ENCODE peak calls at places on chromosomes 5 and 9, in seven cellular contexts. Z, C, W, B, V, I and Y are unnamed samples.

GRCh38 chr5:178304016-178304415 is 71.4 kb upstream of the PHYKPL start:
- DNase-seq in W (no peak), Z (no peak), I (no peak), V (no peak), C (no peak), B (no peak), Y (no peak)

GRCh38 chr9:126380447-126380846 is 53.8 kb downstream of the MVB12B start:
- DNase-seq in Z (no peak), I (no peak), C (no peak), V (no peak), B (no peak), W (no peak), Y (no peak)

GRCh38 chr9:117929873-117930272 is 225.7 kb downstream of the TLR4 start:
- DNase-seq in I (no peak), Z (no peak), B (no peak), C (no peak), V (no peak), W (no peak), Y (no peak)

GRCh38 chr5:139960723-139961383 is 82.2 kb downstream of the NRG2 start:
- DNase-seq in Z (no peak), W (no peak), C (no peak), I (peak), V (no peak), B (no peak), Y (no peak)

GRCh38 chr5:160978944-160979343 is 126.9 kb upstream of the ATP10B start:
- DNase-seq in Z (no peak), W (no peak), B (no peak), C (no peak), I (no peak), V (no peak), Y (no peak)

GRCh38 chr9:69411246-69411645 is 86.2 kb downstream of the ENTREP1 start:
- DNase-seq in V (no peak), I (no peak), B (no peak), C (no peak), W (no peak), Z (no peak), Y (no peak)

GRCh38 chr9:122227576-122227903 is 1.2 kb downstream of the LHX6 start:
- DNase-seq in Z (no peak), W (no peak), B (no peak), V (no peak), C (no peak), I (no peak), Y (no peak)

GRCh38 chr9:124749811-124750210 is 21.3 kb downstream of the NR6A1 start:
- DNase-seq in B (no peak), Z (no peak), W (no peak), C (no peak), I (no peak), V (no peak), Y (no peak)

GRCh38 chr9:136881691-136882108 is 4.6 kb upstream of the TRAF2 start:
- DNase-seq in Z (no peak), B (peak), V (no peak), I (peak), W (no peak), C (peak), Y (peak)

GRCh38 chr5:111747336-111747735 is 9.7 kb downstream of the NREP start:
- DNase-seq in W (no peak), Z (no peak), B (no peak), C (no peak), I (no peak), V (no peak), Y (no peak)

GRCh38 chr9:125525846-125526619 is 181.0 kb downstream of the MAPKAP1 start:
- DNase-seq in V (no peak), B (no peak), W (no peak), C (no peak), Z (no peak), I (no peak), Y (no peak)

GRCh38 chr9:4092793-4093709 is 206.8 kb downstream of the GLIS3 start:
- DNase-seq in V (no peak), W (no peak), C (no peak), Z (no peak), I (no peak), B (no peak), Y (no peak)

GRCh38 chr5:92560698-92561361 is 1020.2 kb downstream of the NR2F1-AS1 start:
- DNase-seq in I (no peak), W (peak), B (no peak), V (peak), C (no peak), Z (no peak), Y (no peak)

GRCh38 chr9:17938256-17938655 is 359.4 kb downstream of the SH3GL2 start:
- DNase-seq in B (no peak), C (no peak), W (no peak), V (no peak), Z (no peak), I (no peak), Y (no peak)

GRCh38 chr5:62606878-62607277 is 28.3 kb downstream of the LRRC70 start:
- DNase-seq in B (no peak), V (no peak), Z (no peak), C (no peak), W (no peak), I (no peak), Y (no peak)

GRCh38 chr9:113906411-113907110 is 30.5 kb downstream of the ZNF618 start:
- DNase-seq in B (no peak), Z (no peak), I (no peak), W (no peak), C (no peak), V (no peak), Y (no peak)

GRCh38 chr9:137028281-137029057 is 432 bp upstream of the ABCA2 start:
- DNase-seq in C (peak), B (no peak), I (no peak), W (no peak), V (no peak), Z (peak), Y (peak)

GRCh38 chr9:34256987-34257585 is 72.0 kb downstream of the KIF24 start:
- DNase-seq in C (no peak), V (no peak), I (no peak), W (no peak), B (no peak), Z (no peak), Y (no peak)

GRCh38 chr5:40277161-40277906 is 402.4 kb upstream of the PTGER4 start:
- DNase-seq in Z (no peak), C (no peak), V (no peak), W (no peak), B (no peak), I (peak), Y (no peak)

GRCh38 chr9:114278881-114279570 is 43.9 kb upstream of the ORM1 start:
- DNase-seq in C (no peak), Z (no peak), B (no peak), I (no peak), V (peak), W (no peak), Y (no peak)

GRCh38 chr9:98839724-98840123 is 32.3 kb downstream of the GALNT12 start:
- DNase-seq in W (no peak), V (no peak), C (no peak), I (no peak), Z (no peak), B (no peak), Y (no peak)

GRCh38 chr5:160390787-160391696 is 8.8 kb downstream of the FAM200C start:
- DNase-seq in Z (no peak), W (no peak), B (peak), V (no peak), I (no peak), C (peak), Y (peak)

GRCh38 chr5:54547711-54548250 is 30.2 kb downstream of the SNX18 start:
- DNase-seq in V (no peak), B (peak), I (no peak), C (no peak), W (no peak), Z (no peak), Y (peak)

GRCh38 chr5:65828022-65828421 is 98.4 kb upstream of the ERBIN start:
- DNase-seq in W (no peak), V (no peak), B (no peak), Z (no peak), C (no peak), I (no peak), Y (no peak)

GRCh38 chr5:149892594-149892993 is 52.0 kb downstream of the PDE6A start:
- DNase-seq in I (no peak), B (no peak), Z (no peak), C (no peak), W (no peak), V (no peak), Y (no peak)

GRCh38 chr5:40474250-40474649 is 205.5 kb upstream of the PTGER4 start:
- DNase-seq in Z (no peak), I (no peak), W (peak), V (no peak), C (no peak), B (no peak), Y (no peak)

GRCh38 chr9:113593682-113594281 is 130.3 kb downstream of the RGS3 start:
- DNase-seq in V (peak), I (no peak), Z (peak), B (peak), C (peak), W (peak), Y (no peak)

GRCh38 chr9:74133921-74134320 is 363.2 kb upstream of the RORB start:
- DNase-seq in W (no peak), Z (no peak), C (no peak), V (no peak), B (no peak), I (no peak), Y (no peak)

GRCh38 chr5:173274771-173275170 is 39.8 kb upstream of the NKX2-5 start:
- DNase-seq in W (no peak), C (no peak), I (no peak), V (no peak), B (no peak), Z (no peak), Y (no peak)

GRCh38 chr5:154723740-154724505 is 31.3 kb upstream of the LARP1 start:
- DNase-seq in B (no peak), C (peak), Z (no peak), V (no peak), I (no peak), W (no peak), Y (no peak)

GRCh38 chr9:76773051-76773450 is 8.8 kb downstream of the PCA3 start:
- DNase-seq in W (no peak), B (no peak), I (no peak), Z (no peak), C (no peak), V (no peak), Y (no peak)

GRCh38 chr5:150633424-150633823 is 7.0 kb upstream of the SYNPO start:
- DNase-seq in I (no peak), V (no peak), W (no peak), Z (no peak), B (no peak), C (no peak), Y (no peak)

GRCh38 chr9:114493521-114494184 is 11.6 kb downstream of the WHRN start:
- DNase-seq in I (no peak), Z (no peak), V (no peak), B (no peak), C (peak), W (no peak), Y (no peak)

GRCh38 chr9:92501671-92502393 is 19.5 kb upstream of the ASPN start:
- DNase-seq in V (peak), W (no peak), B (peak), C (peak), I (no peak), Z (peak), Y (peak)
- TF ChIP-seq JUND in V (no peak), W (no peak), B (no peak), C (no peak), I (no peak), Z (no peak), Y (no peak)

GRCh38 chr9:135048046-135048757 is 39.3 kb upstream of the OLFM1 start:
- DNase-seq in V (no peak), W (no peak), B (no peak), C (no peak), I (no peak), Z (no peak), Y (no peak)

GRCh38 chr9:135051316-135052038 is 36.0 kb upstream of the OLFM1 start:
- DNase-seq in V (no peak), B (no peak), W (no peak), Z (no peak), C (no peak), I (no peak), Y (no peak)

GRCh38 chr9:135048758-135049284 is 38.6 kb upstream of the OLFM1 start:
- DNase-seq in W (no peak), Z (no peak), I (no peak), V (no peak), C (no peak), B (no peak), Y (no peak)

GRCh38 chr9:135049460-135049859 is 38.0 kb upstream of the OLFM1 start:
- DNase-seq in I (no peak), W (no peak), B (no peak), V (no peak), C (no peak), Z (no peak), Y (no peak)

GRCh38 chr9:135050072-135050990 is 37.1 kb upstream of the OLFM1 start:
- DNase-seq in Z (no peak), I (peak), W (no peak), V (no peak), B (no peak), C (no peak), Y (no peak)
- TF ChIP-seq JUND in Z (no peak), I (no peak), W (no peak), V (no peak), B (no peak), C (no peak), Y (no peak)

DNA sequence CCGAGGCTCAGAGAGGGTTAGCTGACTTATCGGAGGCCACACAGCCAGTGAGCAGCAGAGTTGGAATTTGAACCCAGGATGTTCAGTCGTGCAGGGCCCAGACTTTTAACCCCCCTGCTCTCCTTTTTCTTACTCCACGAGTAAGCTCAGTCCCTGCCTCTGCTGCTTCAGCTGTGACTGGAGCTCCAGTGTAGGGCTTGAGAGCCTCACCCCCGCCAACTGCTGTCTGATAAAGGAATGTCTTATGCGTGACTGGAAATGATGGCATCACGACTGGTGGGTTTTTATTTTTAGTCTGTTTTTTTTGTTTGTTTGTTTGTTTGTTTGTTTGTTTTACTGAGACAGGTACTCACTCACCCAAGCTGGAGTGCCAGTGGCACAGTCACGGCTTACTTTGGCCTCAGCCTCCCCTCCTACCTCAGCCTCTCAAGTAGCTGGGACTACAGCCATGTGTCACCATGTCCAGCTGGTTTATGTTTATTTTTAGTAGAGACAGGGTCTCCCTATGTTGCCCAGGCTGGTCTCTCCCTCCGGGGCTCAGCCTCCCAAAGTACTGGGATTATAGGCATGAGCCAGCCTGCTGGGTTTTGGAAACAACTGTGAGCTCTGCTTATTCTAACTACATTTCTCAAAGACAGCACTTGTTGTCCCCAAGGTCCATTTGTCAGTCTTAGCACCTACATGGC is 52.5 kb upstream of the NCS1 start:
- DNase-seq in Z (no peak), I (no peak), B (no peak), W (no peak), C (no peak), V (no peak), Y (no peak)
- TF ChIP-seq JUND in Z (no peak), I (no peak), B (no peak), W (no peak), C (no peak), V (no peak), Y (no peak)

GRCh38 chr5:87599778-87600177 is 187.0 kb upstream of the CCNH start:
- DNase-seq in C (no peak), Z (no peak), I (no peak), W (no peak), B (no peak), V (no peak), Y (no peak)
- TF ChIP-seq JUND in C (no peak), Z (no peak), I (no peak), W (no peak), B (no peak), V (no peak), Y (no peak)

GRCh38 chr5:135107101-135107500 is 73.1 kb upstream of the PITX1 start:
- DNase-seq in C (no peak), Z (no peak), B (no peak), I (no peak), W (no peak), V (no peak), Y (no peak)

GRCh38 chr5:135107986-135108385 is 74.0 kb upstream of the PITX1 start:
- DNase-seq in Z (no peak), I (no peak), W (no peak), V (no peak), B (no peak), C (no peak), Y (no peak)

GRCh38 chr5:135108992-135109391 is 75.0 kb upstream of the PITX1 start:
- DNase-seq in W (no peak), V (no peak), I (no peak), B (no peak), C (no peak), Z (no peak), Y (no peak)

GRCh38 chr5:135106610-135107009 is 72.6 kb upstream of the PITX1 start:
- DNase-seq in C (peak), W (no peak), B (no peak), V (no peak), Z (no peak), I (no peak), Y (no peak)

DNA sequence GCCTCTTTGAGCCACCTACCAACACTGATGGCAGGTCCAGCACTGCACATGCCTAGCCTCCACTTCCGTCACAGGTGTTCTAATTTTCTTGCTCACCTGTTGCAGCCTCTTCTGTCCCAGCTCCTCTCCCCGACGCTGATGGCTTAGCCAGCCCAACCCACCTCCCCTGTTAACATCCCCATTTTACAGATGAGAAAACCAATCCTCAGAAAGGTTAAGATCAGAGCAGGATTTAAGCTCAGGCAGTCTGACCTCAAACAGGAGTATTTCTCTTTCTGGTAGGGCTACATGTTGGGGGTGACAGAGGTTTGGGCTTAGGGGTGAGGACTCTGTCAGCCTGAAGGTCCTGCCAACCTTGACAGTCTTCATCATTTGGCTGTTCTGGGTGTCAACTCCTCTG is 74.5 kb upstream of the PITX1 start:
- DNase-seq in I (no peak), Z (no peak), W (no peak), B (no peak), C (no peak), V (no peak), Y (no peak)
- TF ChIP-seq JUND in I (no peak), Z (no peak), W (no peak), B (no peak), C (no peak), V (no peak), Y (no peak)

GRCh38 chr9:81789751-81790150 is 100.4 kb upstream of the TLE1 start:
- DNase-seq in W (no peak), Z (no peak), I (no peak), V (no peak), C (no peak), B (no peak), Y (no peak)

GRCh38 chr9:81791076-81791475 is 101.7 kb upstream of the TLE1 start:
- DNase-seq in Z (no peak), C (no peak), W (no peak), I (no peak), B (no peak), V (no peak), Y (no peak)

GRCh38 chr9:81782313-81782712 is 93.0 kb upstream of the TLE1 start:
- DNase-seq in V (no peak), W (no peak), Z (no peak), B (no peak), C (no peak), I (no peak), Y (no peak)

GRCh38 chr9:81787747-81788632 is 98.6 kb upstream of the TLE1 start:
- DNase-seq in V (no peak), C (no peak), W (no peak), B (peak), Z (no peak), I (no peak), Y (no peak)
- TF ChIP-seq JUND in V (no peak), C (no peak), W (no peak), B (no peak), Z (peak), I (no peak), Y (no peak)

DNA sequence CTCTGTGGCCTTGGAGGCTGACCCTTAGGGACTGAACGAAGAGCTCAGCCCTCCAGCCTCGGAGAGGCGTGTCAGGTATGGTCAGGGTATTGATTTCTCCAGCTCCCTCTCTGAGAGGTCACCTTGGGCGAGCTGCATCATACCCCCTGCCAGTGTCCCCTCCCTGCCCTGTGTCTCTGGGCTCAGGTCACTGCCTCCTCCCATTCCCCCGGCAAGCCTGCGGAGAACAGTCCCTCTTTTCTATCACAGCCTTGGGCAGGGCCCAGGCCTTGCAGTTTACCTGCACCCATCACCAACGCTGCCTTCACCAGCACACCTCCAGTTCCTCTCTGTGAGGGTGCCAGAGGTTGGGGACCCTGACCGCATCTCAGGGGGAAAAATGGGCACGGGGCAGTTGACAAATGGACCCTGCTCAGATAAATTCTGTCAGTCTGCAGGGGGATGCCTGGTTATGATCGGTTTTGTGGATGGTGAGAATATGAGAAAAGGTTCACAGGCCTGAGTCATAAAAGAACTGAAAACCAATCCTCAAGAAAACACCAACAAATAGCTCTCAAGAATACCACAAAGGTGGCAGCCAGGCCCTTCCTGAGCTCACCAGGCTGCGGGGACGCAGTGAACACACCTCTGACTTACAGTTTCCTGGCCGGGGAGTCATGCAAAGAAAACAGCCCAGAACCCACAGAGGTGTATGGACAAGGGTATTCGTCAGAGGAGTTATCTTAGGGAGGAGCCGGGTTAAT is 24.7 kb upstream of the RXRA start:
- DNase-seq in W (no peak), B (no peak), V (no peak), C (no peak), Z (peak), I (peak), Y (no peak)
- TF ChIP-seq JUND in W (no peak), B (no peak), V (no peak), C (no peak), Z (no peak), I (peak), Y (no peak)